ENCODE peak calls at places on chromosomes 7 and 10, in eight cellular contexts. A, P, H, R, K, Z, E and F are unnamed samples.

GRCh38 chr10:112307631-112308502 is 24.7 kb downstream of the TECTB start:
- DNase-seq in A (peak; percentile 1), R (peak; percentile 43), Z (peak; percentile 60), P (peak; percentile 27), H (peak; percentile 51), E (peak; percentile 89), K (no peak), F (peak; percentile 58)

GRCh38 chr10:33330543-33331019 is 3.9 kb downstream of the NRP1 start:
- DNase-seq in H (peak; percentile 90), R (peak; percentile 90), K (peak; percentile 66), A (peak; percentile 80), E (peak; percentile 81), P (peak; percentile 92), Z (peak; percentile 86), F (peak; percentile 88)

GRCh38 chr10:115355162-115355760 is 262.1 kb downstream of the ATRNL1 start:
- DNase-seq in P (peak; percentile 75), K (no peak), H (peak; percentile 69), E (peak; percentile 92), R (peak; percentile 63), Z (peak; percentile 52), A (peak; percentile 41), F (peak; percentile 52)

GRCh38 chr10:98878418-98878817 is 357.2 kb downstream of the HPSE2 start:
- DNase-seq in R (peak; percentile 41), Z (no peak), K (no peak), A (no peak), H (peak; percentile 54), E (no peak), P (no peak), F (no peak)

GRCh38 chr10:50554995-50555568 is 68.7 kb downstream of the SGMS1 start:
- DNase-seq in R (peak; percentile 67), E (peak; percentile 64), K (no peak), P (peak; percentile 65), A (peak; percentile 55), Z (peak; percentile 46), H (peak; percentile 64), F (peak; percentile 80)

GRCh38 chr7:84536256-84536870 is 341.8 kb upstream of the SEMA3A start:
- DNase-seq in H (peak; percentile 24), Z (no peak), A (no peak), K (no peak), P (peak; percentile 34), E (no peak), R (no peak), F (peak; percentile 70)

GRCh38 chr7:30470783-30471182 is 7.8 kb downstream of the NOD1 start:
- DNase-seq in R (peak; percentile 88), E (no peak), A (peak; percentile 90), K (no peak), H (peak; percentile 96), P (peak; percentile 88), Z (peak; percentile 32), F (peak; percentile 86)

GRCh38 chr7:12287886-12288285 is 76.8 kb downstream of the TMEM106B start:
- DNase-seq in A (no peak), P (no peak), K (no peak), Z (no peak), H (peak; percentile 5), R (no peak), E (no peak), F (no peak)

GRCh38 chr7:6636741-6637543 is at the start of gene ZNF316:
- DNase-seq in Z (peak; percentile 65), R (peak; percentile 38), H (peak; percentile 55), K (peak; percentile 93), A (peak; percentile 21), P (peak; percentile 52), E (no peak), F (peak; percentile 56)

GRCh38 chr10:71225291-71226058 is 13.1 kb downstream of the UNC5B start:
- DNase-seq in E (no peak), K (no peak), A (no peak), Z (peak; percentile 65), R (no peak), H (no peak), P (no peak), F (no peak)

GRCh38 chr7:28957064-28957821 is 887 bp downstream of the TRIL start:
- DNase-seq in P (peak; percentile 26), Z (peak; percentile 58), R (no peak), K (peak; percentile 75), H (no peak), E (peak; percentile 69), A (no peak), F (no peak)

GRCh38 chr7:157656195-157656769 is 319.5 kb downstream of the DNAJB6 start:
- DNase-seq in P (no peak), A (no peak), R (no peak), E (no peak), H (no peak), K (peak; percentile 65), Z (no peak), F (no peak)

GRCh38 chr7:108421720-108422331 is 34.4 kb downstream of the NRCAM start:
- DNase-seq in A (no peak), Z (no peak), E (no peak), P (no peak), H (no peak), R (no peak), K (no peak), F (no peak)

GRCh38 chr10:80460399-80461207 is 6.5 kb downstream of the TSPAN14 start:
- DNase-seq in P (peak; percentile 61), K (no peak), R (peak; percentile 63), H (no peak), E (peak; percentile 90), A (peak; percentile 59), Z (peak; percentile 93), F (peak; percentile 69)

GRCh38 chr7:155392726-155393570 is 65.0 kb upstream of the EN2 start:
- DNase-seq in A (no peak), E (no peak), P (no peak), Z (no peak), H (no peak), R (no peak), K (no peak), F (no peak)

GRCh38 chr10:93904901-93905300 is 11.1 kb downstream of the SLC35G1 start:
- DNase-seq in K (no peak), Z (peak; percentile 79), P (no peak), A (no peak), R (no peak), H (no peak), E (no peak), F (no peak)

GRCh38 chr10:121823993-121824463 is 103.8 kb downstream of the ATE1 start:
- DNase-seq in H (peak; percentile 49), P (peak; percentile 61), R (peak; percentile 46), K (no peak), E (peak; percentile 68), Z (no peak), A (peak; percentile 30), F (peak; percentile 52)

GRCh38 chr7:110387689-110388088 is 703.2 kb upstream of the LRRN3 start:
- DNase-seq in P (no peak), A (no peak), K (no peak), R (no peak), E (no peak), H (no peak), Z (no peak), F (no peak)

GRCh38 chr7:49597805-49598204 is 175.6 kb upstream of the VWC2 start:
- DNase-seq in H (no peak), P (no peak), E (no peak), Z (no peak), K (no peak), R (no peak), A (no peak), F (no peak)

GRCh38 chr10:122239578-122240257 is 31.4 kb upstream of the BTBD16 start:
- DNase-seq in H (no peak), K (no peak), A (peak; percentile 24), R (peak; percentile 54), Z (no peak), P (peak; percentile 17), E (peak; percentile 16), F (peak; percentile 79)

GRCh38 chr7:130274983-130275649 is 8.5 kb downstream of the CPA2 start:
- DNase-seq in K (no peak), E (peak; percentile 64), Z (peak; percentile 41), R (no peak), H (peak; percentile 64), A (peak; percentile 15), P (no peak), F (no peak)

GRCh38 chr7:13336227-13336626 is 648.8 kb downstream of the ARL4A start:
- DNase-seq in K (no peak), R (peak; percentile 29), E (no peak), Z (no peak), A (peak; percentile 69), P (peak; percentile 34), H (peak; percentile 13), F (peak; percentile 50)

GRCh38 chr10:24723386-24723787 is 300 bp downstream of the ARHGAP21 start:
- DNase-seq in R (peak; percentile 36), K (no peak), E (no peak), A (no peak), P (peak; percentile 31), Z (no peak), H (peak; percentile 42), F (peak; percentile 41)
- TF ChIP-seq CTCF in R (no peak), K (no peak), E (no peak), A (no peak), P (no peak), Z (no peak), H (no peak), F (no peak)

DNA sequence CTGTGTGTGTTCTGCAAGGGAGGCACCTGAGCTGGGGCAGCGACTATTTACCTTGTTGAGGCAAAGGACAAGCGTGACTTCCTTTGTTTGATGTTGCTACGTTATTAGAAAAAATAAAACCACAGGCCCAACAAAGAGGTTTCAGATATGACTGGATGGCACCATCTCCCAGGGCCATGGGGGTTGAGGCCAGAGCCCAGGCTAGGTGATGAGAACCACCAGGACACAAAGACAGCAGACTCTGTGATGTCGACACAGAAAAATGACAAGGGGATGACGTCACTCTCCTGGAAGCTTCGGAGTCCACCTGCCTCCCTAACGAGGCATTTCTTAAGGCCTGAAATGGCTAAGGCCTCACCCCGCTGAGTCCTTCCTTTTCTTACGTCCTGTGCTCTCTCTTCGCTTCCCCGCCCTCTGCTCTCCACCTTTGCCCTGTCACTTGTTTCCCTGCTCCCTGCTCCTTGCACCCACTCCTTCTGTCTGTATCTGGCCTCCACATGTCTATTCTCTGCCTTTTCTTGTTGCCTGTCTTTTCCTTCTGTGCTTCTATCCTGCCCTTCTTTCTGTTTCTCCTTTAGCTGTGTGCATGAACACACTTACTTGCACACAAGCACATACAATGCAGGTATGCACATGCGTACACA is 82.9 kb upstream of the ADRB1 start:
- DNase-seq in P (no peak), H (no peak), R (no peak), K (no peak), A (peak; percentile 14), Z (no peak), E (peak; percentile 20), F (no peak)
- H3K4me3 ChIP-seq in P (no peak overlapping the region), H (no peak overlapping the region), R (no peak overlapping the region), K (no peak overlapping the region), A (no peak overlapping the region), Z (no peak overlapping the region), E (no peak overlapping the region), F (no peak overlapping the region)

GRCh38 chr10:20768849-20769248 is 128.3 kb downstream of the NEBL start:
- DNase-seq in K (no peak), R (no peak), P (peak; percentile 33), Z (no peak), H (peak; percentile 2), E (peak; percentile 38), A (peak; percentile 6), F (peak; percentile 6)
- TF ChIP-seq CTCF in K (no peak), R (peak; percentile 35), P (no peak), Z (no peak), H (peak; percentile 4), E (no peak), A (peak; percentile 22), F (no peak)

DNA sequence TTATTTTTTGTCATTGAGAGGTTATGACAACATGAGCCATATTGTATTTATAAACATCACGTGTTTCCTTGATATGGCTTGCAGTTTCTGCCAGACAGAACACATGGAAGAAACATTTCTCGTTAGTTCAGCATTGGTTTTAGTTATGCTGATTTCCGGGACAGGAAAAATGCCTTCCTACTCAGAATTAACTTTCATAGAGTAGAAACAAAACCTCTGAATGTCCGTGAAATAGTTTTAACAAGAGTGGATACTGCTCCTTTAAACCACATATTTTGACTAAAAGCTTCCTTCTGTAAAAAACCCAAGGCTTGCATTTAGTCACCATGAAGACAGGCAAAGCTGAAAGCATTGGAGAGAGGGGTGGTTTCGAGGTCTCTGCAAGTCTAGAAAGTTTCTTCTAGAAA is 240.4 kb downstream of the KIAA1217 start:
- DNase-seq in P (peak; percentile 54), E (no peak), Z (no peak), R (peak; percentile 64), K (no peak), H (peak; percentile 48), A (peak; percentile 53), F (peak; percentile 79)
- H3K4me3 ChIP-seq in P (peak overlapping the region; percentile 40), E (no peak overlapping the region), Z (no peak overlapping the region), R (peak overlapping the region; percentile 14), K (no peak overlapping the region), H (peak overlapping the region; percentile 9), A (peak overlapping the region; percentile 22), F (peak overlapping the region; percentile 29)